ENCODE peak calls at places on chromosomes 12 and 14, in nine cellular contexts. Z, O, D, R, E, V, U, J and W are unnamed samples.

GRCh38 chr12:132449565-132450390 is 40.2 kb upstream of the FBRSL1 start:
- DNase-seq in Z (no peak), O (no peak), D (peak; percentile 85), R (no peak), E (no peak), V (no peak), U (no peak), J (peak; percentile 1), W (no peak)

GRCh38 chr12:110109037-110109836 is 14.9 kb upstream of the IFT81 start:
- DNase-seq in Z (peak; percentile 100), O (peak; percentile 57), D (no peak), R (peak; percentile 95), E (peak; percentile 97), V (peak; percentile 87), U (peak; percentile 91), J (peak; percentile 86), W (peak; percentile 43)

GRCh38 chr12:94100254-94100653 is 48.1 kb upstream of the PLXNC1 start:
- DNase-seq in Z (peak; percentile 38), O (no peak), D (no peak), R (peak; percentile 82), E (peak; percentile 55), V (no peak), U (peak; percentile 41), J (no peak), W (no peak)

GRCh38 chr12:56317675-56318074 is 1.9 kb upstream of the CNPY2 start:
- DNase-seq in Z (no peak), O (no peak), D (no peak), R (no peak), E (no peak), V (no peak), U (no peak), J (no peak), W (no peak)

GRCh38 chr12:106981781-106982180 is 5.2 kb downstream of the MTERF2 start:
- DNase-seq in Z (no peak), O (no peak), D (no peak), R (no peak), E (no peak), V (no peak), U (no peak), J (no peak), W (no peak)

GRCh38 chr12:76591461-76591860 is 31.9 kb upstream of the OSBPL8 start:
- DNase-seq in Z (no peak), O (no peak), D (no peak), R (no peak), E (no peak), V (no peak), U (peak; percentile 23), J (no peak), W (no peak)

GRCh38 chr12:88855301-88855700 is 275.0 kb upstream of the KITLG start:
- DNase-seq in Z (no peak), O (no peak), D (no peak), R (no peak), E (no peak), V (no peak), U (no peak), J (no peak), W (no peak)

GRCh38 chr12:132218915-132219314 is 74.7 kb downstream of the NOC4L start:
- DNase-seq in Z (peak; percentile 51), O (peak; percentile 19), D (no peak), R (no peak), E (no peak), V (no peak), U (no peak), J (no peak), W (no peak)

GRCh38 chr12:132014915-132015280 is 65.2 kb downstream of the EP400 start:
- DNase-seq in Z (peak; percentile 22), O (no peak), D (no peak), R (no peak), E (no peak), V (no peak), U (no peak), J (no peak), W (no peak)

GRCh38 chr12:113955109-113955970 is 10.8 kb downstream of the RBM19 start:
- DNase-seq in Z (peak; percentile 70), O (peak; percentile 46), D (no peak), R (no peak), E (no peak), V (no peak), U (no peak), J (no peak), W (peak; percentile 50)

GRCh38 chr12:38921025-38921677 is 15.8 kb upstream of the CPNE8 start:
- DNase-seq in Z (peak; percentile 83), O (peak; percentile 69), D (no peak), R (peak; percentile 62), E (no peak), V (peak; percentile 31), U (peak; percentile 26), J (no peak), W (no peak)

GRCh38 chr12:12983420-12984035 is 16.5 kb downstream of the HEBP1 start:
- DNase-seq in Z (peak; percentile 73), O (peak; percentile 31), D (no peak), R (peak; percentile 33), E (no peak), V (no peak), U (no peak), J (no peak), W (peak; percentile 23)

GRCh38 chr14:52117433-52117832 is 48.6 kb upstream of the NID2 start:
- DNase-seq in Z (no peak), O (no peak), D (no peak), R (no peak), E (no peak), V (no peak), U (no peak), J (no peak), W (no peak)

GRCh38 chr12:131986361-131986760 is 36.6 kb downstream of the EP400 start:
- DNase-seq in Z (no peak), O (no peak), D (no peak), R (no peak), E (no peak), V (no peak), U (no peak), J (no peak), W (no peak)

GRCh38 chr14:34081576-34082136 is 130.8 kb upstream of the EGLN3 start:
- DNase-seq in Z (peak; percentile 59), O (peak; percentile 41), D (no peak), R (no peak), E (peak; percentile 26), V (no peak), U (no peak), J (no peak), W (no peak)

GRCh38 chr14:104293231-104293841 is 154.9 kb downstream of the KIF26A start:
- DNase-seq in Z (no peak), O (peak; percentile 3), D (no peak), R (peak; percentile 24), E (no peak), V (no peak), U (no peak), J (peak; percentile 28), W (no peak)

GRCh38 chr12:114913871-114914801 is 230.2 kb upstream of the TBX3 start:
- DNase-seq in Z (peak; percentile 82), O (no peak), D (no peak), R (peak; percentile 59), E (peak; percentile 13), V (no peak), U (no peak), J (no peak), W (peak; percentile 14)

GRCh38 chr12:111733340-111733739 is 33.4 kb upstream of the ALDH2 start:
- DNase-seq in Z (no peak), O (no peak), D (no peak), R (no peak), E (no peak), V (no peak), U (no peak), J (no peak), W (no peak)

DNA sequence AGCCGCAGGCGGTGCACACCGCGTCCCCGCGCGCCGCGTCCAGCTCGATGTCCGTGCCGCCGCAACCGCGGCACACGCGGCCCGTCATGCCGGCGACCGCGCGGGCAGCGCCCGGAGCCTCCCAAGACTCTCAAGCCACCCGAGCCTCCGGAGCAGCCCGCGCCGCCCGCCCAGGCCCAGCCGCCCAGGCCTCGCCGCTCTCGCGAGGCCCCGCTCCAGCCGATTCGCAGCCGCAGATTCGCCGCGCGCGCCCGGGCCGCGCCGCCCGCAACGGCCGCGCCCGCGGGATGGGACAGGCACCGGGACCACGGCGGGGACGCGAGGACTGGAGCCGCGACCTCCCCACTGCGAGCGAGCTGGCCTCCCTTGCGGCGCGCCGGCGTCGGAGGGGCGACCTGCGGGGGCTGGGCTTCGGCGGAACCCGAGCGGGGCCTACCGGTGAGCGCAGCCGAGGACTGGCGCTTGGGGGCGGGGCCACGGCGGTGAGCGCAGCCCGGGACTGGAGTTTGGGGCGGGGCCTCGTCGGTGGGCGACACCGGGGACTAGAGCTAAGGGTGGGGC is at the start of gene BRF1:
- DNase-seq in Z (peak; percentile 97), O (peak; percentile 97), D (peak; percentile 92), R (peak; percentile 97), E (peak; percentile 93), V (peak; percentile 91), U (peak; percentile 90), J (peak; percentile 94), W (peak; percentile 97)
- TF ChIP-seq POLR2A in Z (no peak), O (no peak), D (peak; percentile 60), R (peak; percentile 55), E (peak; percentile 76), V (peak; percentile 14), U (no peak), J (no peak), W (no peak)

GRCh38 chr14:100192672-100193416 is 33.4 kb upstream of the DEGS2 start:
- DNase-seq in Z (peak; percentile 99), O (peak; percentile 100), D (peak; percentile 100), R (peak; percentile 100), E (peak; percentile 99), V (peak; percentile 99), U (peak; percentile 99), J (peak; percentile 99), W (peak; percentile 100)
- TF ChIP-seq POLR2A in Z (peak; percentile 39), O (peak; percentile 75), D (peak; percentile 56), R (peak; percentile 45), E (no peak), V (peak; percentile 42), U (no peak), J (peak; percentile 47), W (no peak)

DNA sequence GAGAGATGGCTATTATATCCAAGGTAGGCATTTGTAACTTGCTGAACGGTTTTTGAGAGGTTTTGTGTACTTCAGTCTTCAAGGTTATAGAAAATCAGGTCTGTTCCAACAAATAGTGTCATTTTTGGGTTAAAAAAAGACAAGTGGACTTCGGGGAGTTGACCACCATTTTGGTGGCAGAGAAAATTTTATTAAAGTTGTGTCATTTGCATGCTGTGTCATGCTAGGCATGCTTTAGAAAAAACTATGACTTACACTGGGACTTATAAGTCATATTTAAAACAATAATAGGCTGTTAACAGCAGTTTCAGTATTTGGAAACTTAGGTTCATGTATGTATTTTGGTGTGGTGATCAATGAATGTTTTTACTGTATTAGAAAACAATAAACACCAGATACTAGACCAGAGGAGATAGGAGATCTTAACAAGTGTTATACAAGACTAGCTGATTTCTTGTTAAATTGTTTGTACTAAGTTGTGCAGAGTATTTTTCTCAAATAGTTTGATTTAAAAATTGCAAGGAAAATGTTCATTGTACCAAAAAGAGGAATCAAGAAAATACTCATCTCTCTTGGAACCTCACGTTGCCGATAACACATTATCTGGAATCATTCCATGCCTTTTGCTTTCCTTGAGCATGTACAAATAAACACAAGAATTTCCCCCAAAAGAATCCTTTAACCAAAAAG is 1.4 kb downstream of the RAN start:
- DNase-seq in Z (no peak), O (no peak), D (no peak), R (no peak), E (no peak), V (no peak), U (no peak), J (no peak), W (no peak)
- TF ChIP-seq POLR2A in Z (no peak), O (no peak), D (no peak), R (no peak), E (no peak), V (no peak), U (no peak), J (no peak), W (no peak)

GRCh38 chr12:1797011-1797901 is 23.1 kb upstream of the LRTM2 start:
- DNase-seq in Z (no peak), O (peak; percentile 45), D (peak; percentile 58), R (no peak), E (no peak), V (no peak), U (no peak), J (peak; percentile 65), W (no peak)
- TF ChIP-seq POLR2A in Z (no peak), O (peak; percentile 62), D (peak; percentile 58), R (no peak), E (peak; percentile 40), V (peak; percentile 29), U (no peak), J (no peak), W (no peak)